ENCODE peak calls at places on chromosome 19, in six cellular contexts. One of them, this sample, is unnamed.

GRCh38 chr19:58572818-58573657 is at the start of gene MZF1:
- DNase-seq in GM12878: peak; percentile 99
- DNase-seq in SK-N-SH: peak; percentile 94
- DNase-seq in HCT116: peak; percentile 100
- DNase-seq in HepG2: peak; percentile 99
- DNase-seq in H1: peak; percentile 100
- DNase-seq in this sample: peak; percentile 99

GRCh38 chr19:32251634-32252332 is 93.6 kb upstream of the ZNF507 start:
- DNase-seq in HepG2: no peak
- DNase-seq in HCT116: no peak
- DNase-seq in H1: peak; percentile 27
- DNase-seq in SK-N-SH: no peak
- DNase-seq in GM12878: no peak
- DNase-seq in this sample: no peak

GRCh38 chr19:55384576-55385235 is 614 bp upstream of the TMEM238 start:
- DNase-seq in HepG2: no peak
- DNase-seq in SK-N-SH: peak; percentile 30
- DNase-seq in H1: peak; percentile 73
- DNase-seq in HCT116: no peak
- DNase-seq in GM12878: no peak
- DNase-seq in this sample: no peak

GRCh38 chr19:4077800-4078683 is 11.3 kb upstream of the ZBTB7A start:
- DNase-seq in GM12878: no peak
- DNase-seq in HCT116: no peak
- DNase-seq in H1: no peak
- DNase-seq in SK-N-SH: no peak
- DNase-seq in HepG2: no peak
- DNase-seq in this sample: no peak

GRCh38 chr19:30172643-30173242 is 199.4 kb upstream of the ZNF536 start:
- DNase-seq in HCT116: no peak
- DNase-seq in GM12878: no peak
- DNase-seq in HepG2: no peak
- DNase-seq in H1: no peak
- DNase-seq in SK-N-SH: no peak
- DNase-seq in this sample: no peak

GRCh38 chr19:49889687-49890348 is 6.9 kb downstream of the IL4I1 start:
- DNase-seq in H1: peak; percentile 94
- DNase-seq in HepG2: no peak
- DNase-seq in HCT116: peak; percentile 53
- DNase-seq in SK-N-SH: peak; percentile 82
- DNase-seq in GM12878: no peak
- DNase-seq in this sample: no peak

GRCh38 chr19:39830406-39830805 is 3.6 kb downstream of the DYRK1B start:
- DNase-seq in HepG2: no peak
- DNase-seq in HCT116: no peak
- DNase-seq in SK-N-SH: no peak
- DNase-seq in GM12878: no peak
- DNase-seq in H1: no peak
- DNase-seq in this sample: no peak

GRCh38 chr19:7869910-7870511 is 4.2 kb downstream of the PRR36 start:
- DNase-seq in SK-N-SH: peak; percentile 71
- DNase-seq in H1: peak; percentile 85
- DNase-seq in HepG2: peak; percentile 87
- DNase-seq in GM12878: no peak
- DNase-seq in HCT116: peak; percentile 79
- DNase-seq in this sample: peak; percentile 94

GRCh38 chr19:13363954-13364353 is 142.3 kb downstream of the CACNA1A start:
- DNase-seq in HCT116: no peak
- DNase-seq in H1: no peak
- DNase-seq in HepG2: no peak
- DNase-seq in GM12878: no peak
- DNase-seq in SK-N-SH: no peak
- DNase-seq in this sample: no peak

GRCh38 chr19:21323000-21323399 is 6.2 kb downstream of the ZNF708 start:
- DNase-seq in HCT116: no peak
- DNase-seq in SK-N-SH: no peak
- DNase-seq in HepG2: no peak
- DNase-seq in GM12878: no peak
- DNase-seq in H1: no peak
- DNase-seq in this sample: no peak

GRCh38 chr19:2034729-2035589 is 16.1 kb downstream of the MKNK2 start:
- DNase-seq in H1: peak; percentile 97
- DNase-seq in HepG2: no peak
- DNase-seq in SK-N-SH: peak; percentile 90
- DNase-seq in GM12878: no peak
- DNase-seq in HCT116: peak; percentile 87
- DNase-seq in this sample: peak; percentile 99

GRCh38 chr19:9306443-9306842 is 3.2 kb downstream of the ZNF699 start:
- DNase-seq in SK-N-SH: no peak
- DNase-seq in H1: no peak
- DNase-seq in GM12878: no peak
- DNase-seq in HCT116: no peak
- DNase-seq in HepG2: no peak
- DNase-seq in this sample: no peak

GRCh38 chr19:17830567-17831418 is 9.5 kb upstream of the INSL3 start:
- DNase-seq in GM12878: no peak
- DNase-seq in SK-N-SH: peak; percentile 99
- DNase-seq in HepG2: no peak
- DNase-seq in HCT116: peak; percentile 91
- DNase-seq in H1: peak; percentile 95
- DNase-seq in this sample: peak; percentile 95
- TF ChIP-seq JUND in GM12878: no peak
- TF ChIP-seq JUND in SK-N-SH: no peak
- TF ChIP-seq JUND in HepG2: no peak
- TF ChIP-seq JUND in HCT116: no peak
- TF ChIP-seq JUND in H1: no peak
- TF ChIP-seq JUND in this sample: no peak

GRCh38 chr19:43656436-43656835 is 13.5 kb downstream of the PLAUR start:
- DNase-seq in SK-N-SH: no peak
- DNase-seq in H1: no peak
- DNase-seq in HepG2: no peak
- DNase-seq in HCT116: no peak
- DNase-seq in GM12878: no peak
- DNase-seq in this sample: no peak

GRCh38 chr19:43652546-43652874 is 12.9 kb upstream of the CADM4 start:
- DNase-seq in H1: no peak
- DNase-seq in HCT116: no peak
- DNase-seq in GM12878: no peak
- DNase-seq in HepG2: no peak
- DNase-seq in SK-N-SH: no peak
- DNase-seq in this sample: no peak

GRCh38 chr19:43648633-43649032 is 9.0 kb upstream of the CADM4 start:
- DNase-seq in SK-N-SH: no peak
- DNase-seq in H1: no peak
- DNase-seq in HCT116: no peak
- DNase-seq in GM12878: no peak
- DNase-seq in HepG2: no peak
- DNase-seq in this sample: no peak

GRCh38 chr19:43649514-43649913 is 9.9 kb upstream of the CADM4 start:
- DNase-seq in HepG2: no peak
- DNase-seq in HCT116: no peak
- DNase-seq in SK-N-SH: no peak
- DNase-seq in H1: no peak
- DNase-seq in GM12878: no peak
- DNase-seq in this sample: no peak

DNA sequence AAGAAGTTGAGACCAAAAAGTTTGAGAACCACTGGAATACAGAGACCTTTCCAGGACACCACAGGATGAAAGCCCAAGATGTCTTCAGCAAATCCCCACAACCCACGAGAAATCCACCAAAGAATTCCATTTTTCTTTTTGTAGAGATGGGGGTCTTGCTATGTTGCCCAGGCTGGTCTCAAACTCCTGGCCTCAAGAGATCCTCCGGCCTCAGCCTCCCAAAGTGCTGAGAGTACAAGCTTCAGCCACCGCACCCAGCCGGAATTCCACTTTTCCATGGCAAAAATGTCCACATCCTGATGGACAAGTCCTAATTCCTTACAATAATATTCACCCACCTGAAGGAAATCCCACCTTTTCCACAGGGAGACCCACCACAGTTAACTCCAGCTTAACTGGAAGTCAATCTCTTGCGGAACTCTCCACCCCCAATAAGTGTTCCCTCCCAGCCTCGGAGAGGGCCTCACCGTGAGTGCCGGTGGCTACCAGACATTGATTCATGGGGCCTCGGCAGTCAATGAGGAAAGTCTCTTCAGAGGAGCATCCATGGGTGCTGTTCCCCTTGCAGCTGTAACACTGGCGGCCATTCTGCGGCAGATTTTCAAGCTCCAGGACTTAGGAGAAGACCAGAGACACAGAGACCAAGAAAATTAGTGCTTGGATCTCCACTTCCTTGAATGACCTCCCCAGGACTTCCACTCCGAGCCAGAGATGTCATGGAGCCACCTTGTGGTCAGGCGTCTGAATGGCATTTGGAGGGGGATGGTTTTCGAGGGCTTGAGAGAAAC is 12.3 kb upstream of the CADM4 start:
- DNase-seq in HCT116: no peak
- DNase-seq in H1: peak; percentile 80
- DNase-seq in GM12878: no peak
- DNase-seq in SK-N-SH: peak; percentile 72
- DNase-seq in HepG2: peak; percentile 75
- DNase-seq in this sample: peak; percentile 84
- TF ChIP-seq JUND in HCT116: no peak
- TF ChIP-seq JUND in H1: no peak
- TF ChIP-seq JUND in GM12878: no peak
- TF ChIP-seq JUND in SK-N-SH: no peak
- TF ChIP-seq JUND in HepG2: no peak
- TF ChIP-seq JUND in this sample: no peak

GRCh38 chr19:41926861-41927809 is 1.1 kb downstream of the ERFL start:
- DNase-seq in GM12878: no peak
- DNase-seq in HCT116: no peak
- DNase-seq in SK-N-SH: no peak
- DNase-seq in H1: no peak
- DNase-seq in HepG2: no peak
- DNase-seq in this sample: no peak

GRCh38 chr19:41925208-41926003 is 2.8 kb downstream of the ERFL start:
- DNase-seq in HCT116: no peak
- DNase-seq in HepG2: no peak
- DNase-seq in SK-N-SH: no peak
- DNase-seq in H1: no peak
- DNase-seq in GM12878: no peak
- DNase-seq in this sample: no peak

GRCh38 chr19:41924151-41925145 is 3.8 kb downstream of the ERFL start:
- DNase-seq in HCT116: no peak
- DNase-seq in SK-N-SH: no peak
- DNase-seq in HepG2: no peak
- DNase-seq in H1: no peak
- DNase-seq in GM12878: no peak
- DNase-seq in this sample: no peak

GRCh38 chr19:41927810-41928192 is 448 bp downstream of the ERFL start:
- DNase-seq in GM12878: no peak
- DNase-seq in HCT116: no peak
- DNase-seq in HepG2: no peak
- DNase-seq in H1: no peak
- DNase-seq in SK-N-SH: peak; percentile 79
- DNase-seq in this sample: no peak

DNA sequence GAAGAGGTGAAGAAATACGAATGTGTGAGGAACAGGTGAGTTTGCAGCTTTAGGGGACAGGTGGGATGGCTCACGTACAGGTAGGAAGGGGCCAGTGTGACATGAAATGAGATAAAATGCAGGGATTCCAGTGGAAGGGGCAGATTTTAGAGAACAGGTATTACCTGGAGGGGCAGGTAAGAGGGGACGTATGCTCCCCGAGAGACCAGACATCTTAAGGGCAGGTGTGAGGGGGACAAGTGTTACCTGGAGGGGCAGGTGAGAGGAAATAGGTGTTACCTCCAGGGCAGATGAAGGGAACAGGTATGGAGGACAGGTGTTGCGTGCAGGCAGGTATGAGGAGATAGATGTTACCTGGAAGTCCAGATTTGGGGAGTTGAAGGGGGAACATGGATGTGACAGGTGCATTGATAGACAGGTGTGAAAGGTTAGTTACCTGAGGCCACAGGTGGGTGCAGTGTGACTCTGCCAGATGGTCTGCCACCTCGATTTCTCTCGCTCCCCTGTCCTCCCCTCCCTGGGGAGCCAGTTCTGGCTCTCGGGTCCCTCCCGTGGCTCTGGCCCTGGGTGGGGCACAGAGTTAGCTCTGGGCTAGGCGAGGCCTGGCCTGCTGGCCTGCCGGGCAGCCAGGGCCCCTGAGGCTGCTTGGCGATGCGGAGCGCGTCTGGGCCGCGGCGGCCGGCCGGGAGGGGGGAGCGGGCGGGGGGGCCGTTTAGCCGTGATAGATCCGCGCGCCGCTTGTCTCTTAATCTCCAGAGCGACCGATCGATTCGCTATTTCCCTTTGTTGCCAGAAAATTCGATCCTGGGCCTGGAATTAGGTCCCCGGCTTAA is 2.0 kb downstream of the ERFL start:
- DNase-seq in GM12878: no peak
- DNase-seq in HepG2: no peak
- DNase-seq in HCT116: no peak
- DNase-seq in SK-N-SH: peak; percentile 71
- DNase-seq in H1: no peak
- DNase-seq in this sample: no peak
- TF ChIP-seq JUND in GM12878: no peak
- TF ChIP-seq JUND in HepG2: no peak
- TF ChIP-seq JUND in HCT116: no peak
- TF ChIP-seq JUND in SK-N-SH: no peak
- TF ChIP-seq JUND in H1: no peak
- TF ChIP-seq JUND in this sample: no peak

DNA sequence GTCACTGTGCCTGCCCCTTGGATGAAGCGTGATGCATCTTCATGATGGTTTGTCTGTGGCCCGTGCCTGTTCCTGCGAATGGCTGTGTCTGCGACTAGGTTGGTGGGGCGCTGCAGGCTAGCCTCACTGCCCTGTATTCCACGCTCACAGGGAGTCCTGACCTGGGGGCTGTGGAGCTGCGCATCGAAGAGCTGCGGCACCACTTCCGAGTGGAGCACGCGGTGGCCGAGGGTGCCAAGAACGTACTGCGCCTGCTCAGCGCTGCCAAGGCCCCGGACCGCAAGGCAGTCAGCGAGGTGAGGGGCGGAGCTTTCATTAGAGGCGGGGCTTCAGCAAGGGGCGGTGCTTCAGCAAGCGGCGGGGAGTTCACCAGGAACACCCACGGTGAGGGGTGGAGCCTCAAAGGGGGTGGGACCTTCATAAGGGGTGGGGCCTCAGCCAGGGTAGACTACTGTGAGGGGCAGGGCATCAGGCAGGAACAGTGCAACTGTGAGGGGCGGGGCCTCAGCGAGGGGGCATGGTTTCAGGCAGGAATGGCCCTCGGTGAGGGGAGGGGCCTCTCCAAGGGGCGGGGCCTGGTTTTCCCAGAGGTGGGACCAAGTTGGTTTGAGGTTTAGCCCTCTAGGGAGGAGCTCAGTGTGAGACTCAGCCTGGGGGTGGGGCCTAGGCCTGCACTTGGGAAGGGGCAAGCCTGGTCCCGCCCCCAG is 17.2 kb downstream of the PKN1 start:
- DNase-seq in HepG2: peak; percentile 33
- DNase-seq in SK-N-SH: peak; percentile 95
- DNase-seq in H1: peak; percentile 99
- DNase-seq in HCT116: peak; percentile 87
- DNase-seq in GM12878: no peak
- DNase-seq in this sample: peak; percentile 35
- TF ChIP-seq JUND in HepG2: no peak
- TF ChIP-seq JUND in SK-N-SH: no peak
- TF ChIP-seq JUND in H1: no peak
- TF ChIP-seq JUND in HCT116: no peak
- TF ChIP-seq JUND in GM12878: no peak
- TF ChIP-seq JUND in this sample: no peak

GRCh38 chr19:42110658-42111057 is 21.6 kb downstream of the POU2F2 start:
- DNase-seq in SK-N-SH: no peak
- DNase-seq in GM12878: no peak
- DNase-seq in HCT116: no peak
- DNase-seq in HepG2: no peak
- DNase-seq in H1: no peak
- DNase-seq in this sample: no peak
- TF ChIP-seq JUND in SK-N-SH: no peak
- TF ChIP-seq JUND in GM12878: no peak
- TF ChIP-seq JUND in HCT116: no peak
- TF ChIP-seq JUND in HepG2: no peak
- TF ChIP-seq JUND in H1: no peak
- TF ChIP-seq JUND in this sample: no peak